ENCODE peak calls at places on chromosomes 4 and X, in five cellular contexts. One of them, this sample, is unnamed.

GRCh38 chr4:48755287-48755686 is 24.8 kb downstream of the FRYL start:
- DNase-seq in hepatocyte: no peak
- DNase-seq in ascending aorta: no peak
- DNase-seq in neural progenitor cell: no peak
- DNase-seq in left lung: no peak
- DNase-seq in this sample: no peak

GRCh38 chr4:91485415-91485814 is 818.4 kb upstream of the GRID2 start:
- DNase-seq in ascending aorta: no peak
- DNase-seq in hepatocyte: no peak
- DNase-seq in neural progenitor cell: no peak
- DNase-seq in left lung: no peak
- DNase-seq in this sample: no peak

GRCh38 chrX:314049-314448 is 4.5 kb downstream of the GTPBP6 start:
- DNase-seq in left lung: peak; percentile 79
- DNase-seq in hepatocyte: no peak
- DNase-seq in ascending aorta: no peak
- DNase-seq in neural progenitor cell: no peak
- DNase-seq in this sample: no peak

GRCh38 chrX:38170556-38170955 is 50.1 kb downstream of the SRPX start:
- DNase-seq in ascending aorta: no peak
- DNase-seq in neural progenitor cell: no peak
- DNase-seq in hepatocyte: no peak
- DNase-seq in left lung: no peak
- DNase-seq in this sample: no peak

GRCh38 chr4:7983296-7983695 is 43.6 kb upstream of the AFAP1 start:
- DNase-seq in hepatocyte: no peak
- DNase-seq in ascending aorta: no peak
- DNase-seq in left lung: no peak
- DNase-seq in neural progenitor cell: no peak
- DNase-seq in this sample: no peak

GRCh38 chr4:185204238-185204910 is 574 bp upstream of the CFAP97 start:
- DNase-seq in ascending aorta: no peak
- DNase-seq in neural progenitor cell: no peak
- DNase-seq in hepatocyte: no peak
- DNase-seq in left lung: no peak
- DNase-seq in this sample: no peak

GRCh38 chrX:13418126-13419091 is 98.6 kb upstream of the ATXN3L start:
- DNase-seq in ascending aorta: no peak
- DNase-seq in neural progenitor cell: no peak
- DNase-seq in hepatocyte: no peak
- DNase-seq in left lung: no peak
- DNase-seq in this sample: no peak

GRCh38 chrX:54029543-54030143 is 14.6 kb downstream of the PHF8 start:
- DNase-seq in hepatocyte: no peak
- DNase-seq in left lung: no peak
- DNase-seq in neural progenitor cell: no peak
- DNase-seq in ascending aorta: no peak
- DNase-seq in this sample: no peak

GRCh38 chr4:90730752-90731151 is 603.6 kb downstream of the CCSER1 start:
- DNase-seq in left lung: no peak
- DNase-seq in neural progenitor cell: no peak
- DNase-seq in ascending aorta: no peak
- DNase-seq in hepatocyte: no peak
- DNase-seq in this sample: no peak

GRCh38 chr4:155241664-155242063 is 33.2 kb downstream of the NPY2R start:
- DNase-seq in ascending aorta: no peak
- DNase-seq in hepatocyte: no peak
- DNase-seq in neural progenitor cell: no peak
- DNase-seq in left lung: no peak
- DNase-seq in this sample: no peak

GRCh38 chr4:171561419-171561818 is 251.8 kb upstream of the GALNTL6 start:
- DNase-seq in ascending aorta: no peak
- DNase-seq in left lung: no peak
- DNase-seq in neural progenitor cell: no peak
- DNase-seq in hepatocyte: no peak
- DNase-seq in this sample: no peak

GRCh38 chr4:95465010-95465409 is 83.8 kb downstream of the UNC5C start:
- DNase-seq in left lung: no peak
- DNase-seq in ascending aorta: no peak
- DNase-seq in neural progenitor cell: no peak
- DNase-seq in hepatocyte: no peak
- DNase-seq in this sample: no peak

GRCh38 chrX:10512258-10512657 is 108.1 kb downstream of the MID1 start:
- DNase-seq in ascending aorta: no peak
- DNase-seq in hepatocyte: no peak
- DNase-seq in neural progenitor cell: no peak
- DNase-seq in left lung: no peak
- DNase-seq in this sample: no peak

GRCh38 chr4:109186458-109186945 is 116.0 kb downstream of the COL25A1 start:
- DNase-seq in neural progenitor cell: no peak
- DNase-seq in hepatocyte: no peak
- DNase-seq in left lung: no peak
- DNase-seq in ascending aorta: no peak
- DNase-seq in this sample: no peak

GRCh38 chr4:67714955-67715354 is 14.0 kb upstream of the UBA6 start:
- DNase-seq in neural progenitor cell: no peak
- DNase-seq in ascending aorta: no peak
- DNase-seq in hepatocyte: no peak
- DNase-seq in left lung: no peak
- DNase-seq in this sample: no peak

GRCh38 chr4:55358668-55359067 is 12.6 kb downstream of the SRD5A3 start:
- DNase-seq in ascending aorta: no peak
- DNase-seq in neural progenitor cell: no peak
- DNase-seq in hepatocyte: no peak
- DNase-seq in left lung: no peak
- DNase-seq in this sample: peak; percentile 31

GRCh38 chrX:100984818-100985217 is 15.3 kb downstream of the ARL13A start:
- DNase-seq in left lung: no peak
- DNase-seq in hepatocyte: no peak
- DNase-seq in ascending aorta: no peak
- DNase-seq in neural progenitor cell: no peak
- DNase-seq in this sample: no peak

GRCh38 chrX:132409780-132410556 is 78.9 kb downstream of the MBNL3 start:
- DNase-seq in left lung: no peak
- DNase-seq in hepatocyte: no peak
- DNase-seq in neural progenitor cell: no peak
- DNase-seq in ascending aorta: no peak
- DNase-seq in this sample: no peak

GRCh38 chr4:98658287-98659105 is at the start of gene TSPAN5:
- DNase-seq in ascending aorta: peak; percentile 43
- DNase-seq in neural progenitor cell: peak; percentile 95
- DNase-seq in left lung: peak; percentile 92
- DNase-seq in hepatocyte: peak; percentile 93
- DNase-seq in this sample: peak; percentile 57

GRCh38 chr4:73520821-73521220 is 39.3 kb downstream of the AFM start:
- DNase-seq in neural progenitor cell: peak; percentile 56
- DNase-seq in left lung: no peak
- DNase-seq in hepatocyte: peak; percentile 12
- DNase-seq in ascending aorta: no peak
- DNase-seq in this sample: no peak

GRCh38 chr4:146229406-146229805 is 15.1 kb downstream of the REELD1 start:
- DNase-seq in neural progenitor cell: no peak
- DNase-seq in left lung: no peak
- DNase-seq in hepatocyte: no peak
- DNase-seq in ascending aorta: no peak
- DNase-seq in this sample: no peak

GRCh38 chr4:149638073-149638472 is 177.6 kb downstream of the IQCM start:
- DNase-seq in ascending aorta: no peak
- DNase-seq in neural progenitor cell: no peak
- DNase-seq in hepatocyte: no peak
- DNase-seq in left lung: no peak
- DNase-seq in this sample: no peak

GRCh38 chr4:92100980-92101379 is 202.8 kb upstream of the GRID2 start:
- DNase-seq in ascending aorta: no peak
- DNase-seq in hepatocyte: no peak
- DNase-seq in left lung: no peak
- DNase-seq in neural progenitor cell: no peak
- DNase-seq in this sample: no peak

GRCh38 chrX:124346064-124346876 is at the start of gene SH2D1A:
- DNase-seq in left lung: no peak
- DNase-seq in neural progenitor cell: no peak
- DNase-seq in hepatocyte: no peak
- DNase-seq in ascending aorta: no peak
- DNase-seq in this sample: no peak

GRCh38 chrX:124347242-124347641 is 879 bp downstream of the SH2D1A start:
- DNase-seq in hepatocyte: no peak
- DNase-seq in ascending aorta: no peak
- DNase-seq in neural progenitor cell: no peak
- DNase-seq in left lung: no peak
- DNase-seq in this sample: no peak

GRCh38 chrX:124346877-124347241 is 496 bp downstream of the SH2D1A start:
- DNase-seq in neural progenitor cell: no peak
- DNase-seq in ascending aorta: no peak
- DNase-seq in left lung: no peak
- DNase-seq in hepatocyte: no peak
- DNase-seq in this sample: no peak

GRCh38 chrX:124348152-124348551 is 1.8 kb downstream of the SH2D1A start:
- DNase-seq in left lung: no peak
- DNase-seq in neural progenitor cell: no peak
- DNase-seq in hepatocyte: no peak
- DNase-seq in ascending aorta: no peak
- DNase-seq in this sample: no peak

GRCh38 chrX:124349054-124349453 is 2.7 kb downstream of the SH2D1A start:
- DNase-seq in hepatocyte: no peak
- DNase-seq in neural progenitor cell: no peak
- DNase-seq in ascending aorta: no peak
- DNase-seq in left lung: no peak
- DNase-seq in this sample: no peak
- H3K27ac ChIP-seq in hepatocyte: no peak overlapping the region
- H3K27ac ChIP-seq in neural progenitor cell: no peak overlapping the region
- H3K27ac ChIP-seq in ascending aorta: no peak overlapping the region
- H3K27ac ChIP-seq in left lung: no peak overlapping the region
- H3K27ac ChIP-seq in this sample: no peak overlapping the region

GRCh38 chrX:103347682-103348397 is 8.5 kb upstream of the TCEAL9 start:
- DNase-seq in hepatocyte: no peak
- DNase-seq in left lung: no peak
- DNase-seq in neural progenitor cell: no peak
- DNase-seq in ascending aorta: no peak
- DNase-seq in this sample: no peak

GRCh38 chrX:103343105-103343504 is 13.1 kb downstream of the TCEAL7 start:
- DNase-seq in neural progenitor cell: peak; percentile 24
- DNase-seq in left lung: no peak
- DNase-seq in ascending aorta: no peak
- DNase-seq in hepatocyte: peak; percentile 61
- DNase-seq in this sample: no peak

GRCh38 chrX:103338663-103339062 is 8.6 kb downstream of the TCEAL7 start:
- DNase-seq in hepatocyte: no peak
- DNase-seq in ascending aorta: no peak
- DNase-seq in neural progenitor cell: no peak
- DNase-seq in left lung: no peak
- DNase-seq in this sample: no peak

DNA sequence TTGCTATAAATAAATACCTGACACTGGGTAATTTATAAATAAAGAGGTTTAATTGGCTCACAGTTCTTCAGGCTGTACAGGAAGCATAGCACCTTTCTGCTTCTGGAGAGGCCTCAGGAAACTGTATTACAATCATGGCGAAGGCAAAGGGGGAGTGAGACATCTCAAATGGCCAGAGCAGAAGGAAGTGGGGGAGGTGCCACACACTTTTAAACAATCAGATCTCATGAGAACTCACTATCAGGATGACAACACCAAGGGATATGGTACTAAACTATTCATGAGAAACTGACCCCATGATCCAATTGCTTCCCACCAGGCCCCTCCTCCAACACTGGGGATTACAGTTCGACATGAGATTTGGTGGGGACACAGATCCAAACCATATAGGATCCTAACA is 11.7 kb upstream of the TCEAL9 start:
- DNase-seq in left lung: no peak
- DNase-seq in ascending aorta: no peak
- DNase-seq in hepatocyte: no peak
- DNase-seq in neural progenitor cell: no peak
- DNase-seq in this sample: no peak
- H3K4me3 ChIP-seq in left lung: no peak overlapping the region
- H3K4me3 ChIP-seq in ascending aorta: no peak overlapping the region
- H3K4me3 ChIP-seq in hepatocyte: no peak overlapping the region
- H3K4me3 ChIP-seq in neural progenitor cell: no peak overlapping the region
- H3K4me3 ChIP-seq in this sample: no peak overlapping the region

DNA sequence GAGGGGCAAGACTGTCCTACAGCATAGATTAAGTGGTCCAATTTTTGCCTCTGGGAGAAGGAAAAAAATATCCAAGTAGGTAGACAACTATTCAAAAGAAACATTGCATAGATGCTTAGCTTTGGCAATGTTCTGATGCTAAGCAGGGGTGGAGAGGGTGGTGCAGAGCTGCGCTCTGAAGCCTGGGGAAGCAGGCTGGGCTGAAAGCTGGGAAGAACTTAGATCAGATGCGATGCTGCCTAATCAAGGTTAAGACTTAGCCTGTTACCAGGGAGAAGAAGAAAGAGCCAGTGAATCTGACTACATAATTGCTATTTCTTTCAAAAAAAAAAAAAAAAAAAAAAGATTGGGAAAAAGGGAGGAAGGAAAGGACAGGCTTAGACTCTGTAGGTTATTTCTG is 89.0 kb upstream of the SCOC start:
- DNase-seq in ascending aorta: no peak
- DNase-seq in hepatocyte: no peak
- DNase-seq in left lung: no peak
- DNase-seq in neural progenitor cell: no peak
- DNase-seq in this sample: no peak
- H3K4me1 ChIP-seq in ascending aorta: no peaks in the 10 kb centered on the region
- H3K4me1 ChIP-seq in hepatocyte: no peaks in the 10 kb centered on the region
- H3K4me1 ChIP-seq in left lung: no peaks in the 10 kb centered on the region
- H3K4me1 ChIP-seq in neural progenitor cell: peaks cover 11% of the 10 kb centered on the region
- H3K4me1 ChIP-seq in this sample: peaks cover 7% of the 10 kb centered on the region

GRCh38 chr4:11700751-11701226 is 272.1 kb upstream of the HS3ST1 start:
- DNase-seq in left lung: peak; percentile 6
- DNase-seq in ascending aorta: no peak
- DNase-seq in hepatocyte: no peak
- DNase-seq in neural progenitor cell: no peak
- DNase-seq in this sample: no peak

GRCh38 chr4:11701978-11702377 is 273.3 kb upstream of the HS3ST1 start:
- DNase-seq in neural progenitor cell: no peak
- DNase-seq in hepatocyte: no peak
- DNase-seq in ascending aorta: no peak
- DNase-seq in left lung: peak; percentile 31
- DNase-seq in this sample: no peak

GRCh38 chr4:11698846-11699590 is 270.3 kb upstream of the HS3ST1 start:
- DNase-seq in hepatocyte: no peak
- DNase-seq in ascending aorta: no peak
- DNase-seq in left lung: no peak
- DNase-seq in neural progenitor cell: no peak
- DNase-seq in this sample: no peak

GRCh38 chr4:11693693-11694092 is 265.0 kb upstream of the HS3ST1 start:
- DNase-seq in left lung: no peak
- DNase-seq in ascending aorta: no peak
- DNase-seq in neural progenitor cell: no peak
- DNase-seq in hepatocyte: no peak
- DNase-seq in this sample: no peak

DNA sequence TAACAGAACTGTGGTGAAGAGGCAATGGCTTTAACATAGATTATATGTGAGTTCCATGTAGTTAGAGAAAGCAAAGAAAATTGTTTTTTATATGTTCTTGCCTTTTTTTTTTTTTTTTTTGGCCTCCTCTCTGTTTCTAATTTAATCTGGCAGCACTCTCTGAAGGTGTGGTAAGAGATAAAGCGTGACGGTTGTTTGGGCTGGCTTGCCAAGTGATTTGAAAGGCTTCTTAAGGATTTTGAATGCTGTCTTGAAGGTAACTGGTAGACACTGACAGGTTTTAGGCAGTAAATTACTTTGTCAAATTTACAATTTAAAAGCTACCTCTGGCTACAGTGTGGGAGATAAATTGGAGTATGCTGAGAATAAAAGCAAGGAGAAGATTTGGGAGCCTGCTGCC is 269.3 kb upstream of the HS3ST1 start:
- DNase-seq in ascending aorta: no peak
- DNase-seq in left lung: no peak
- DNase-seq in hepatocyte: no peak
- DNase-seq in neural progenitor cell: no peak
- DNase-seq in this sample: no peak
- H3K27ac ChIP-seq in ascending aorta: no peak overlapping the region
- H3K27ac ChIP-seq in left lung: no peak overlapping the region
- H3K27ac ChIP-seq in hepatocyte: no peak overlapping the region
- H3K27ac ChIP-seq in neural progenitor cell: no peak overlapping the region
- H3K27ac ChIP-seq in this sample: no peak overlapping the region

This sample was measured in adrenal gland.